ENCODE peak calls at places on chromosomes 12 and 14, in nine cellular contexts. L is uterus, C is HL-60, D is GM12865, S is choroid plexus epithelial cell, P is suprapubic skin, V is pancreas, I is epithelial cell of proximal tubule, Z is psoas muscle. O is an unnamed sample.

GRCh38 chr12:82436354-82436753 is 78.0 kb downstream of the METTL25 start:
- DNase-seq in L (no peak), C (no peak), D (no peak), S (no peak), P (no peak), V (no peak), I (no peak), Z (no peak), O (no peak)

GRCh38 chr14:80325688-80326087 is 114.4 kb upstream of the DIO2 start:
- DNase-seq in L (no peak), C (no peak), D (no peak), S (no peak), P (no peak), V (no peak), I (no peak), Z (no peak), O (no peak)

GRCh38 chr12:116958402-116959197 is 47.9 kb downstream of the FBXW8 start:
- DNase-seq in L (no peak), C (no peak), D (peak), S (peak), P (no peak), V (no peak), I (no peak), Z (no peak), O (no peak)

GRCh38 chr14:44778562-44778961 is 183.2 kb downstream of the KLHL28 start:
- DNase-seq in L (no peak), C (no peak), D (no peak), S (peak), P (no peak), V (no peak), I (no peak), Z (no peak), O (no peak)

GRCh38 chr12:3492868-3493224 is 1.8 kb downstream of the PRMT8 start:
- DNase-seq in L (no peak), C (no peak), D (no peak), S (no peak), P (no peak), V (no peak), I (no peak), Z (no peak), O (no peak)

GRCh38 chr12:57783861-57784260 is 1.3 kb downstream of the TSFM start:
- DNase-seq in L (no peak), C (no peak), D (no peak), S (no peak), P (no peak), V (no peak), I (no peak), Z (no peak), O (no peak)

GRCh38 chr12:125856899-125857298 is 791.7 kb downstream of the AACS start:
- DNase-seq in L (no peak), C (no peak), D (no peak), S (no peak), P (no peak), V (no peak), I (no peak), Z (no peak), O (no peak)

GRCh38 chr12:77167801-77168200 is 102.4 kb upstream of the E2F7 start:
- DNase-seq in L (no peak), C (no peak), D (no peak), S (no peak), P (no peak), V (no peak), I (no peak), Z (no peak), O (no peak)

GRCh38 chr12:77591959-77592358 is 238.7 kb upstream of the NAV3 start:
- DNase-seq in L (no peak), C (no peak), D (no peak), S (no peak), P (no peak), V (no peak), I (no peak), Z (no peak), O (no peak)

GRCh38 chr12:4270670-4271432 is 2.7 kb upstream of the CCND2 start:
- DNase-seq in L (peak), C (no peak), D (peak), S (no peak), P (peak), V (peak), I (no peak), Z (peak), O (no peak)

GRCh38 chr12:48157889-48158370 is 615 bp upstream of the ASB8 start:
- DNase-seq in L (no peak), C (no peak), D (peak), S (no peak), P (no peak), V (no peak), I (no peak), Z (no peak), O (no peak)

GRCh38 chr12:108597559-108598471 is at the start of gene TMEM119:
- DNase-seq in L (peak), C (peak), D (no peak), S (no peak), P (peak), V (no peak), I (no peak), Z (peak), O (no peak)

GRCh38 chr12:16927259-16927658 is 321.3 kb upstream of the LMO3 start:
- DNase-seq in L (no peak), C (no peak), D (no peak), S (no peak), P (no peak), V (no peak), I (no peak), Z (no peak), O (no peak)

GRCh38 chr12:114213055-114213561 is 192.8 kb downstream of the TBX5 start:
- DNase-seq in L (no peak), C (no peak), D (no peak), S (no peak), P (no peak), V (no peak), I (no peak), Z (no peak), O (no peak)

GRCh38 chr14:92513966-92514843 is 624 bp downstream of the RIN3 start:
- DNase-seq in L (no peak), C (no peak), D (peak), S (peak), P (no peak), V (no peak), I (no peak), Z (no peak), O (peak)

GRCh38 chr14:73784065-73784987 is 67.3 kb upstream of the PTGR2 start:
- DNase-seq in L (peak), C (peak), D (peak), S (peak), P (peak), V (no peak), I (no peak), Z (no peak), O (no peak)

GRCh38 chr14:101033446-101034165 is 130.1 kb upstream of the RTL1 start:
- DNase-seq in L (peak), C (no peak), D (no peak), S (no peak), P (peak), V (no peak), I (no peak), Z (no peak), O (peak)

GRCh38 chr12:84727964-84728363 is 184.6 kb downstream of the SLC6A15 start:
- DNase-seq in L (no peak), C (no peak), D (no peak), S (peak), P (no peak), V (no peak), I (no peak), Z (no peak), O (no peak)

GRCh38 chr12:88309546-88309945 is 167.4 kb downstream of the TMTC3 start:
- DNase-seq in L (no peak), C (no peak), D (no peak), S (peak), P (no peak), V (no peak), I (no peak), Z (no peak), O (no peak)

GRCh38 chr14:74566174-74567125 is 45.6 kb downstream of the LTBP2 start:
- DNase-seq in L (no peak), C (no peak), D (no peak), S (no peak), P (no peak), V (no peak), I (no peak), Z (no peak), O (no peak)

GRCh38 chr12:66799548-66799947 is 120.7 kb upstream of the GRIP1 start:
- DNase-seq in L (no peak), C (no peak), D (no peak), S (no peak), P (no peak), V (no peak), I (no peak), Z (no peak), O (no peak)

GRCh38 chr12:21775130-21775920 is 819 bp upstream of the KCNJ8 start:
- DNase-seq in L (no peak), C (no peak), D (no peak), S (no peak), P (no peak), V (no peak), I (no peak), Z (no peak), O (no peak)

GRCh38 chr12:2958432-2959193 is 584 bp upstream of the TEAD4 start:
- DNase-seq in L (peak), C (no peak), D (peak), S (peak), P (peak), V (peak), I (peak), Z (peak), O (peak)

GRCh38 chr14:77026930-77027537 is 1.5 kb downstream of the IRF2BPL start:
- DNase-seq in L (peak), C (no peak), D (peak), S (peak), P (no peak), V (peak), I (no peak), Z (peak), O (no peak)

GRCh38 chr12:132550014-132550802 is 60.2 kb downstream of the LRCOL1 start:
- DNase-seq in L (no peak), C (no peak), D (no peak), S (peak), P (no peak), V (no peak), I (no peak), Z (no peak), O (no peak)

GRCh38 chr12:271165-271564 is 8.5 kb upstream of the SLC6A13 start:
- DNase-seq in L (no peak), C (no peak), D (no peak), S (no peak), P (no peak), V (no peak), I (no peak), Z (no peak), O (no peak)

GRCh38 chr12:12723681-12724420 is 6.7 kb downstream of the CDKN1B start:
- DNase-seq in L (peak), C (no peak), D (peak), S (peak), P (no peak), V (peak), I (no peak), Z (peak), O (no peak)

GRCh38 chr14:95173518-95173917 is 16.2 kb upstream of the DICER1 start:
- DNase-seq in L (no peak), C (peak), D (no peak), S (no peak), P (no peak), V (no peak), I (no peak), Z (no peak), O (peak)

GRCh38 chr14:95174184-95174804 is 17.0 kb upstream of the DICER1 start:
- DNase-seq in L (no peak), C (no peak), D (no peak), S (peak), P (no peak), V (no peak), I (no peak), Z (no peak), O (peak)
- TF ChIP-seq CTCF in L (no peak), C (no peak), D (no peak), S (peak), P (no peak), V (no peak), I (no peak), Z (no peak), O (no peak)

GRCh38 chr14:52355016-52355430 is 40.9 kb downstream of the PTGER2 start:
- DNase-seq in L (no peak), C (no peak), D (no peak), S (peak), P (no peak), V (no peak), I (peak), Z (no peak), O (no peak)
- H3K4me3 ChIP-seq in L (no peak), C (no peak), D (no peak), S (no peak), P (no peak), V (no peak), I (no peak), Z (no peak), O (no peak)

GRCh38 chr14:35140718-35141581 is 18.6 kb downstream of the PRORP start:
- DNase-seq in L (no peak), C (no peak), D (peak), S (peak), P (no peak), V (no peak), I (no peak), Z (no peak), O (no peak)
- TF ChIP-seq CTCF in L (no peak), C (no peak), D (peak), S (peak), P (no peak), V (peak), I (no peak), Z (peak), O (no peak)

DNA sequence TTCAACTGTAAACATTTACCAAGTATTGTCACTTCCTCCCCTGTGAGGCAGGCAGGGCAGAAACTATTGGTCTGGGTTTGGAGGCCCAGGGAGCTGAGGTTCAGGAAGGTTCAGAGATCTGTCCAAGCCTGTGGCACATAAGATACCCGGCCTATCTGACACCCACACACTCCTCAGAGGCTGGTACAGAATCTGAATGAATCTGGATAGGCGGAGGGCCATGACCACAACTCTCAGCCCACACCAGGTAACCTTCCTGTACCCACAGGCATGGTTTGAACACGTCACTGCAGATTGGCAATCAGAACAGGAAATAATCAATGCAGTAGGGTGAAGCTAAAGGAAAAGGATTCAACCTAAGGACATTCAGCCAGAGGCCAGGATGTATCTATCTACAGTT is 92.8 kb upstream of the TMCC3 start:
- DNase-seq in L (no peak), C (no peak), D (no peak), S (no peak), P (no peak), V (no peak), I (no peak), Z (no peak), O (no peak)
- H3K4me3 ChIP-seq in L (no peak), C (no peak), D (no peak), S (no peak), P (no peak), V (no peak), I (no peak), Z (no peak), O (no peak)

GRCh38 chr12:50314629-50315312 is 31.5 kb upstream of the LIMA1 start:
- DNase-seq in L (no peak), C (no peak), D (peak), S (peak), P (no peak), V (no peak), I (no peak), Z (no peak), O (no peak)
- TF ChIP-seq CTCF in L (peak), C (peak), D (peak), S (peak), P (peak), V (no peak), I (peak), Z (peak), O (peak)

DNA sequence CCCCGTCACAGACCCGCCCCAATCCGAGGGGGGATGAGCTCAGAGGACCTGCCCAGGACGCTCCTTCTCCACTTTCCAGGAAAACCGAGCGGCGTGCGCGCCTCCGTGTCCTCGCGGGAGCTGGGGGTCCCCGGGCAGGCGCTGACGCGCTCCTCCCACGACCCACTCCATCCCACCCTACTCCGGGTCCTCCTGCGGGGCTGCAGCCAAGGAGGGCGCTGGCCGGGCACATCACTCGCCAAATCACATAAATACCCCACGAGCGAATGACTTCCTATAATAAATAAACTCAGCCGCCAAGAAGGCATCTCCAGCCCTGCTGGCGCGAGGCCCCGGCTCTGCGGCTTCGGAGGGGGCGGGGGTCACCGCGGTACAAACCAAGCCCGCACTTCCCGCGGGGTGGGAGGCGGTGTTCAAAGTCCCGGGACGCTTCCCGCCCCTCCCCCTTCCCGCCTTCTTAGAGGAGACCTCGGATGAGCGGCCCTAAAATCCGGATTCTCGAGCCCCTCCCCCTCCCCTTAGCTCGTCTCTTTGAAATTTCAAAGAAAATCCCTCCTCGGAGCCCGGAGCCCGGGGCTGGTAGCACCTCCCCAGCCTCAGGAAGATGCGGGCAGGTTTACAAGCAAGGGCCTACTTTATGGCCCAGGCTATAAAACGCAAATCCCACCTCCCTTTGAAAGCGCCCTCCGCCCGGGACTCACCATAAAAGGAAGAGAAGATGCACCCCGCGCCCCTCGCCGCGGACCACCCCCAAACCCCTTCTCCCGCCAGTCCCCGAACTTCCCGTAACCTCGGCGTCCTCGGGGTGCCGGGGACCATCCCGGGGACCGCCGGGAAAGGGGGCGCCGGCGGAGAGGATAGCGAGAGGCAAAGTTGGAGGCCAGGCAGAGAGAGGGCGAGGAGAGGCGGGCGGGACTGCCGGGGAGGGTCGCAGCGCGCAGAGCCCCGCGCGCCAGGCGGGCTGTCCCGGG is 718 bp upstream of the FZD10 start:
- DNase-seq in L (peak), C (no peak), D (no peak), S (peak), P (no peak), V (peak), I (no peak), Z (peak), O (no peak)
- H3K4me3 ChIP-seq in L (peak), C (no peak), D (no peak), S (no peak), P (peak), V (peak), I (peak), Z (peak), O (peak)

O was measured in coronary artery.